ENCODE peak calls at places on chromosomes 7 and 10, in four cellular contexts. C is Right ventricle myocardium superior, I is anterior cingulate cortex, T is uterus. U is an unnamed sample.

GRCh38 chr7:70215491-70215890 is 617.2 kb downstream of the AUTS2 start:
- DNase-seq in C (no peak), I (no peak), T (no peak), U (no peak)

GRCh38 chr7:47622946-47623640 is 41.2 kb upstream of the TNS3 start:
- DNase-seq in C (no peak), I (no peak), T (peak; percentile 47), U (no peak)

GRCh38 chr7:38594931-38595330 is 36.2 kb downstream of the AMPH start:
- DNase-seq in C (no peak), I (no peak), T (no peak), U (no peak)

GRCh38 chr10:79178614-79179403 is 110.0 kb downstream of the ZMIZ1 start:
- DNase-seq in C (no peak), I (peak; percentile 43), T (peak; percentile 90), U (no peak)

GRCh38 chr7:151923097-151923876 is 33.0 kb upstream of the GALNTL5 start:
- DNase-seq in C (no peak), I (no peak), T (no peak), U (peak; percentile 25)

GRCh38 chr10:132707121-132707775 is 78.7 kb downstream of the NKX6-2 start:
- DNase-seq in C (peak; percentile 13), I (no peak), T (no peak), U (peak; percentile 74)

GRCh38 chr10:78028438-78029293 is 649 bp downstream of the POLR3A start:
- DNase-seq in C (no peak), I (no peak), T (no peak), U (peak; percentile 46)

GRCh38 chr10:103491729-103492364 is 1.7 kb upstream of the NEURL1 start:
- DNase-seq in C (no peak), I (no peak), T (peak; percentile 72), U (no peak)

GRCh38 chr7:13981070-13981469 is 8.4 kb downstream of the ETV1 start:
- DNase-seq in C (no peak), I (no peak), T (peak; percentile 23), U (peak; percentile 16)

U was measured in left colon.